ENCODE peak calls at places on chromosomes 6 and 20, in seven cellular contexts. H is transverse colon, T is lung, L is PC-9, K is stomach, F is heart right ventricle, S is body of pancreas. R is an unnamed sample.

GRCh38 chr20:63152322-63153253 is 63.3 kb downstream of the YTHDF1 start:
- DNase-seq in H (no peak), T (no peak), L (no peak), K (no peak), F (no peak), S (peak), R (no peak)

GRCh38 chr6:128882560-128882959 is 378 bp upstream of the LAMA2 start:
- DNase-seq in H (no peak), T (no peak), L (no peak), K (no peak), F (no peak), S (no peak), R (no peak)

GRCh38 chr6:52164319-52165094 is 21.7 kb upstream of the IL17A start:
- DNase-seq in H (no peak), T (no peak), L (no peak), K (no peak), F (no peak), S (no peak), R (no peak)

GRCh38 chr6:96814581-96814980 is 22.7 kb downstream of the GPR63 start:
- DNase-seq in H (no peak), T (no peak), L (no peak), K (no peak), F (no peak), S (no peak), R (no peak)

GRCh38 chr6:6676910-6677441 is 88.5 kb downstream of the LY86 start:
- DNase-seq in H (peak), T (peak), L (peak), K (peak), F (peak), S (peak), R (peak)

GRCh38 chr6:135144678-135145508 is 36.2 kb upstream of the MYB start:
- DNase-seq in H (no peak), T (no peak), L (no peak), K (no peak), F (no peak), S (no peak), R (peak)

GRCh38 chr20:58707770-58708169 is 15.2 kb downstream of the NPEPL1 start:
- DNase-seq in H (no peak), T (peak), L (no peak), K (no peak), F (no peak), S (no peak), R (peak)

GRCh38 chr6:41557305-41557704 is 11.1 kb downstream of the FOXP4 start:
- DNase-seq in H (no peak), T (no peak), L (no peak), K (no peak), F (no peak), S (no peak), R (no peak)

GRCh38 chr6:3208096-3208774 is 19.2 kb downstream of the TUBB2B start:
- DNase-seq in H (no peak), T (no peak), L (no peak), K (no peak), F (no peak), S (no peak), R (no peak)

GRCh38 chr20:43938932-43939761 is 24.5 kb downstream of the TOX2 start:
- DNase-seq in H (peak), T (peak), L (peak), K (no peak), F (peak), S (peak), R (peak)

GRCh38 chr6:52612336-52613096 is 35.7 kb upstream of the TRAM2 start:
- DNase-seq in H (no peak), T (no peak), L (no peak), K (no peak), F (no peak), S (no peak), R (no peak)

GRCh38 chr6:20159781-20160540 is 52.3 kb downstream of the MBOAT1 start:
- DNase-seq in H (no peak), T (no peak), L (no peak), K (no peak), F (no peak), S (no peak), R (no peak)

GRCh38 chr6:4568138-4568537 is 208.1 kb upstream of the CDYL start:
- DNase-seq in H (no peak), T (no peak), L (no peak), K (no peak), F (no peak), S (no peak), R (no peak)

GRCh38 chr6:40732878-40733277 is 145.7 kb upstream of the LRFN2 start:
- DNase-seq in H (no peak), T (no peak), L (no peak), K (no peak), F (no peak), S (no peak), R (no peak)

GRCh38 chr6:110325197-110325596 is 33.0 kb downstream of the METTL24 start:
- DNase-seq in H (peak), T (no peak), L (no peak), K (no peak), F (no peak), S (peak), R (peak)

DNA sequence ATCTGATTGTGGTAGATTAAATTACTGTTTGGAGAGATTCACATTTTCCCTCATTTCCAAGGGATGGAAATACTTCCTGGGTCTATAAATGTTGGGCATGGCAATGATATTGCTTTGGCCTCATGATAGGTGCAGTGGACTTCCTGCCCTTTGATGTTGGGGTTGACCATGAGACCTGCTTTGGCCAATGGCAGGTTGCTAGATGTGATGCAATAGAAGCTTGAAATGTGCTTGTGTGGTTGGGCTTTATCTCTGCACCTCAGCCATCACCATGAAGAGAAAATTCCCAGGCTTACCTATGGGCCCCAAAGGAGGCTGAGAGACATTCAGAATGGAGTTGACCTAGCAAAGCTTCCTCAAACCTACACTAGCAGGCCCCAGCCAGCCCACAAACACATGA is 69.4 kb downstream of the SLC22A3 start:
- DNase-seq in H (no peak), T (no peak), L (no peak), K (no peak), F (no peak), S (no peak), R (no peak)
- H3K27ac ChIP-seq in H (no peak), T (no peak), L (no peak), K (no peak), F (no peak), S (no peak), R (no peak)

GRCh38 chr6:168039301-168039700 is 39.7 kb downstream of the FRMD1 start:
- DNase-seq in H (no peak), T (no peak), L (no peak), K (no peak), F (no peak), S (no peak), R (no peak)

GRCh38 chr6:168037242-168037641 is 39.8 kb downstream of the KIF25 start:
- DNase-seq in H (no peak), T (no peak), L (no peak), K (no peak), F (peak), S (no peak), R (no peak)

GRCh38 chr6:168037856-168038255 is 40.4 kb downstream of the KIF25 start:
- DNase-seq in H (no peak), T (no peak), L (peak), K (no peak), F (no peak), S (no peak), R (no peak)

GRCh38 chr6:168039849-168040248 is 39.2 kb downstream of the FRMD1 start:
- DNase-seq in H (no peak), T (no peak), L (no peak), K (no peak), F (no peak), S (no peak), R (no peak)

DNA sequence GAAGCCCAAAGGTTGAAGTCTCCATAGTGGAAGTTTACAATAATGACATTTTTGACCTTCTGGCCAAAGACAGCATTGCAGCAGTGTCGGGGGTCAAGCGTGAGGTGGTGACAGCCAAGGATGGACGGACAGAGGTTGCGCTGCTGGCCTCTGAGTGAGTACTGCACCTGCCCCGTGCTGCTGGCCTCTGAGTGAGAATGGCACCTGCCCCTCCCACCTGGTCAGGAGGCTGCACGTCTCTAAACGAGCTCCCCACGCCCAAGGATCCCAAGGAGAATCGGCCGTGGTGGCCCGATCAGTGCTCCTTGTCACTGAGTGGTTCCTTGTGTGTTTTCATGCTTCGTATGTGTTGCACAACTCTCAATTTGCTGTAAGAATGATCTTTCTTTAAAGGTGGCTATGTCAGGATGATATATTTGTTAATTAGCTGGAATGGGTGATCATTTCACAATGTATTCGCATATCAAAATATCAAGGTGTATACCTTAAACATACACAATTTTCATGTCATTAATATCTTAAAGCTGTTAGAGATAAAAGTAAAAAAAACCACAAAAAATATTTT is 40.4 kb downstream of the FRMD1 start:
- DNase-seq in H (no peak), T (no peak), L (no peak), K (no peak), F (no peak), S (no peak), R (no peak)
- H3K27ac ChIP-seq in H (no peak), T (no peak), L (no peak), K (no peak), F (no peak), S (no peak), R (no peak)

GRCh38 chr20:48919882-48920526 is 1.5 kb upstream of the ARFGEF2 start:
- DNase-seq in H (peak), T (no peak), L (no peak), K (no peak), F (no peak), S (no peak), R (peak)
- H3K27ac ChIP-seq in H (peak), T (no peak), L (no peak), K (no peak), F (no peak), S (no peak), R (peak)

GRCh38 chr6:92371809-92372208 is 1047.5 kb downstream of the EPHA7 start:
- DNase-seq in H (no peak), T (no peak), L (no peak), K (no peak), F (no peak), S (no peak), R (no peak)
- H3K27ac ChIP-seq in H (no peak), T (no peak), L (no peak), K (no peak), F (no peak), S (no peak), R (no peak)

DNA sequence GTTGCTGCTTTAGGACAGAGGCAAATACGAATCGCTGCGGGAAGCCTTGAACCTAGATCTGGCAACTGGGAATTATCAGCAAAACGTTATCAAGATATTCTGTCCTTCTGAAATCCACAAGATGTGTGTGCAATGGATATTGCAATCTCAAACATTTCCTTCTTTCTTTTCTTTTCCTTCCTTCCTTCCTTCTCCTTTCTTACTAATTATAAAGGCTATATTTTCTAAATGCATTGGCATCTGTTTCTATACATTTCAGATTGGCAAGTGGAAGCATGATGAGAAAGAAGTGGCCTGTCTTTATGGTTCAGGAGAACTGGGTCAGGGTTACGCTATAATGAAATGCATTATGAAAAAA is 2.0 kb downstream of the TAGAP start:
- DNase-seq in H (no peak), T (no peak), L (no peak), K (no peak), F (no peak), S (no peak), R (no peak)
- H3K27ac ChIP-seq in H (peak), T (no peak), L (no peak), K (no peak), F (no peak), S (no peak), R (peak)